ENCODE peak calls at places on chromosomes 6 and 20, in seven cellular contexts. G is PC-3; J is posterior cingulate gyrus; U is fibroblast of pulmonary artery; E is CD8-positive, alpha-beta memory T cell; M is NCI-H460; H is CD4-positive, alpha-beta T cell. S is an unnamed sample.

GRCh38 chr6:74713941-74714340 is 491.9 kb downstream of the COL12A1 start:
- DNase-seq in G (no peak), J (no peak), U (peak), E (no peak), M (no peak), H (no peak), S (peak)

GRCh38 chr20:37327748-37328147 is 18.2 kb upstream of the SRC start:
- DNase-seq in G (no peak), J (peak), U (peak), E (no peak), M (no peak), H (no peak), S (peak)

GRCh38 chr20:53736122-53736756 is 142.6 kb upstream of the ZNF217 start:
- DNase-seq in G (peak), J (no peak), U (peak), E (no peak), M (no peak), H (no peak), S (no peak)

GRCh38 chr20:42706762-42707161 is 482.9 kb downstream of the PTPRT start:
- DNase-seq in G (no peak), J (no peak), U (no peak), E (no peak), M (no peak), H (no peak), S (no peak)

GRCh38 chr20:34549291-34549928 is 9.1 kb upstream of the MAP1LC3A start:
- DNase-seq in G (peak), J (no peak), U (peak), E (no peak), M (no peak), H (no peak), S (no peak)

GRCh38 chr6:43807228-43808061 is 37.4 kb downstream of the VEGFA start:
- DNase-seq in G (no peak), J (no peak), U (peak), E (no peak), M (no peak), H (no peak), S (peak)

GRCh38 chr6:78615430-78615904 is 251.9 kb upstream of the IRAK1BP1 start:
- DNase-seq in G (peak), J (no peak), U (peak), E (no peak), M (no peak), H (no peak), S (no peak)

GRCh38 chr6:170114956-170115855 is 175.7 kb downstream of the DLL1 start:
- DNase-seq in G (no peak), J (peak), U (no peak), E (no peak), M (no peak), H (no peak), S (no peak)

GRCh38 chr20:297098-297924 is at the start of gene ZCCHC3:
- DNase-seq in G (peak), J (peak), U (peak), E (peak), M (peak), H (peak), S (peak)

GRCh38 chr6:138765896-138766487 is 7.6 kb upstream of the CCDC28A start:
- DNase-seq in G (peak), J (no peak), U (peak), E (no peak), M (peak), H (no peak), S (peak)

GRCh38 chr6:84426002-84426705 is 198.7 kb upstream of the CEP162 start:
- DNase-seq in G (no peak), J (no peak), U (no peak), E (no peak), M (no peak), H (no peak), S (peak)

S was measured in fibroblast of the aortic adventitia.